ENCODE peak calls at places on chromosomes 16 and 17, in five cellular contexts. O, P, Y, A and D are unnamed samples.

GRCh38 chr17:700504-701094 is 14.0 kb downstream of the VPS53 start:
- DNase-seq in O (peak; percentile 49), P (no peak), Y (no peak), A (no peak), D (peak; percentile 53)

GRCh38 chr17:1002771-1003555 is 6.0 kb downstream of the TIMM22 start:
- DNase-seq in O (peak; percentile 73), P (no peak), Y (no peak), A (no peak), D (peak; percentile 89)

GRCh38 chr16:53844796-53845195 is 140.8 kb downstream of the FTO start:
- DNase-seq in O (no peak), P (no peak), Y (no peak), A (no peak), D (no peak)

GRCh38 chr16:69286941-69287713 is 24.0 kb upstream of the VPS4A start:
- DNase-seq in O (peak; percentile 87), P (no peak), Y (peak; percentile 18), A (no peak), D (peak; percentile 78)

GRCh38 chr16:87132361-87133014 is 184.7 kb downstream of the C16orf95 start:
- DNase-seq in O (peak; percentile 23), P (no peak), Y (peak; percentile 57), A (no peak), D (peak; percentile 60)

GRCh38 chr17:35167666-35168065 is 20.0 kb downstream of the UNC45B start:
- DNase-seq in O (peak; percentile 27), P (no peak), Y (no peak), A (no peak), D (peak; percentile 62)

GRCh38 chr17:7560172-7561027 is 1.3 kb upstream of the SENP3 start:
- DNase-seq in O (peak; percentile 72), P (peak; percentile 94), Y (peak; percentile 67), A (no peak), D (peak; percentile 49)

GRCh38 chr16:35798885-35799426 is 2339.5 kb downstream of the TP53TG3F start:
- DNase-seq in O (no peak), P (no peak), Y (no peak), A (no peak), D (no peak)

GRCh38 chr16:61237804-61238485 is 798.3 kb downstream of the CDH8 start:
- DNase-seq in O (no peak), P (no peak), Y (no peak), A (no peak), D (no peak)

GRCh38 chr16:25823891-25824290 is 132.1 kb downstream of the HS3ST4 start:
- DNase-seq in O (no peak), P (no peak), Y (no peak), A (no peak), D (no peak)

GRCh38 chr17:41692722-41693521 is 4.2 kb downstream of the EIF1 start:
- DNase-seq in O (peak; percentile 62), P (no peak), Y (no peak), A (no peak), D (peak; percentile 33)

GRCh38 chr16:8355714-8356113 is 234.6 kb downstream of the TMEM114 start:
- DNase-seq in O (no peak), P (no peak), Y (no peak), A (no peak), D (no peak)

GRCh38 chr16:69311533-69312388 is 611 bp downstream of the VPS4A start:
- DNase-seq in O (peak; percentile 50), P (peak; percentile 73), Y (peak; percentile 27), A (no peak), D (no peak)

GRCh38 chr16:17845031-17845430 is 374.3 kb upstream of the XYLT1 start:
- DNase-seq in O (no peak), P (no peak), Y (no peak), A (no peak), D (no peak)

GRCh38 chr17:75271955-75272847 is 1.2 kb upstream of the MIF4GD start:
- DNase-seq in O (no peak), P (peak; percentile 52), Y (no peak), A (no peak), D (peak; percentile 65)

GRCh38 chr16:69669577-69669976 is 56.8 kb downstream of the NQO1 start:
- DNase-seq in O (no peak), P (no peak), Y (no peak), A (no peak), D (no peak)

GRCh38 chr17:49494937-49495841 is at the start of gene NGFR:
- DNase-seq in O (peak; percentile 36), P (peak; percentile 82), Y (peak; percentile 71), A (no peak), D (peak; percentile 13)

GRCh38 chr17:67063146-67063545 is 18.8 kb downstream of the CACNG1 start:
- DNase-seq in O (no peak), P (peak; percentile 20), Y (no peak), A (no peak), D (peak; percentile 61)

GRCh38 chr17:27398691-27399090 is 57.6 kb upstream of the KSR1 start:
- DNase-seq in O (no peak), P (no peak), Y (no peak), A (no peak), D (no peak)

GRCh38 chr17:72034000-72034399 is 86.8 kb upstream of the SOX9 start:
- DNase-seq in O (no peak), P (no peak), Y (no peak), A (no peak), D (no peak)

GRCh38 chr16:87317766-87318121 is 552 bp upstream of the C16orf95 start:
- DNase-seq in O (peak; percentile 72), P (no peak), Y (no peak), A (no peak), D (peak; percentile 50)

GRCh38 chr16:68200120-68200783 is 35.7 kb downstream of the ESRP2 start:
- DNase-seq in O (peak; percentile 48), P (no peak), Y (no peak), A (no peak), D (peak; percentile 71)

GRCh38 chr17:61064087-61064951 is 335.3 kb upstream of the TBX2 start:
- DNase-seq in O (peak; percentile 47), P (no peak), Y (no peak), A (no peak), D (no peak)

GRCh38 chr16:76277099-76278030 is at the start of gene CNTNAP4:
- DNase-seq in O (no peak), P (peak; percentile 50), Y (no peak), A (no peak), D (no peak)

GRCh38 chr16:23587726-23588125 is 8.4 kb downstream of the NDUFAB1 start:
- DNase-seq in O (peak; percentile 15), P (no peak), Y (no peak), A (no peak), D (peak; percentile 96)

GRCh38 chr16:15518412-15519351 is 84.3 kb downstream of the BMERB1 start:
- DNase-seq in O (peak; percentile 71), P (no peak), Y (no peak), A (no peak), D (peak; percentile 76)

GRCh38 chr17:79981090-79981489 is 54.6 kb downstream of the TBC1D16 start:
- DNase-seq in O (no peak), P (peak; percentile 20), Y (no peak), A (no peak), D (no peak)

GRCh38 chr17:77356690-77357201 is 216.0 kb downstream of the SEC14L1 start:
- DNase-seq in O (no peak), P (no peak), Y (no peak), A (no peak), D (no peak)

GRCh38 chr16:69166946-69167930 is 19.7 kb upstream of the SNTB2 start:
- DNase-seq in O (no peak), P (no peak), Y (no peak), A (no peak), D (peak; percentile 65)

GRCh38 chr16:31008154-31008950 is 2.1 kb downstream of the STX1B start:
- DNase-seq in O (peak; percentile 62), P (no peak), Y (no peak), A (no peak), D (peak; percentile 91)

GRCh38 chr17:35812456-35812855 is 3.2 kb downstream of the TAF15 start:
- DNase-seq in O (no peak), P (no peak), Y (no peak), A (no peak), D (no peak)

GRCh38 chr16:66127459-66128362 is 238.8 kb upstream of the CDH5 start:
- DNase-seq in O (no peak), P (peak; percentile 48), Y (no peak), A (no peak), D (no peak)

GRCh38 chr17:41308251-41308917 is 725 bp downstream of the KRTAP16-1 start:
- DNase-seq in O (no peak), P (no peak), Y (no peak), A (no peak), D (no peak)

GRCh38 chr16:19166500-19166899 is 1.5 kb upstream of the SYT17 start:
- DNase-seq in O (no peak), P (no peak), Y (no peak), A (no peak), D (no peak)

GRCh38 chr16:49019826-49020401 is 261.7 kb downstream of the CBLN1 start:
- DNase-seq in O (no peak), P (no peak), Y (no peak), A (no peak), D (no peak)

GRCh38 chr17:57580055-57580739 is 164.9 kb downstream of the CCDC182 start:
- DNase-seq in O (no peak), P (no peak), Y (no peak), A (no peak), D (no peak)

GRCh38 chr17:17993852-17994251 is 21.2 kb downstream of the DRC3 start:
- DNase-seq in O (no peak), P (no peak), Y (no peak), A (no peak), D (no peak)
- H3K14ac ChIP-seq in O (no peak overlapping the region), P (no peak overlapping the region), Y (peak overlapping the region; percentile 0), A (no peak overlapping the region), D (no peak overlapping the region)

GRCh38 chr16:62950351-62950750 is 914.1 kb upstream of the CDH8 start:
- DNase-seq in O (no peak), P (no peak), Y (no peak), A (no peak), D (no peak)

GRCh38 chr16:62955033-62955349 is 918.8 kb upstream of the CDH8 start:
- DNase-seq in O (no peak), P (no peak), Y (no peak), A (no peak), D (no peak)

GRCh38 chr16:62954144-62955032 is 918.1 kb upstream of the CDH8 start:
- DNase-seq in O (no peak), P (no peak), Y (peak; percentile 40), A (no peak), D (no peak)
- H2BK15ac ChIP-seq in O (no peak overlapping the region), P (no peak overlapping the region), Y (no peak overlapping the region), A (no peak overlapping the region), D (no peak overlapping the region)

GRCh38 chr17:28572294-28573099 is 1.2 kb upstream of the PIGS start:
- DNase-seq in O (no peak), P (no peak), Y (no peak), A (no peak), D (no peak)
- H3K14ac ChIP-seq in O (no peak overlapping the region), P (no peak overlapping the region), Y (no peak overlapping the region), A (no peak overlapping the region), D (no peak overlapping the region)

DNA sequence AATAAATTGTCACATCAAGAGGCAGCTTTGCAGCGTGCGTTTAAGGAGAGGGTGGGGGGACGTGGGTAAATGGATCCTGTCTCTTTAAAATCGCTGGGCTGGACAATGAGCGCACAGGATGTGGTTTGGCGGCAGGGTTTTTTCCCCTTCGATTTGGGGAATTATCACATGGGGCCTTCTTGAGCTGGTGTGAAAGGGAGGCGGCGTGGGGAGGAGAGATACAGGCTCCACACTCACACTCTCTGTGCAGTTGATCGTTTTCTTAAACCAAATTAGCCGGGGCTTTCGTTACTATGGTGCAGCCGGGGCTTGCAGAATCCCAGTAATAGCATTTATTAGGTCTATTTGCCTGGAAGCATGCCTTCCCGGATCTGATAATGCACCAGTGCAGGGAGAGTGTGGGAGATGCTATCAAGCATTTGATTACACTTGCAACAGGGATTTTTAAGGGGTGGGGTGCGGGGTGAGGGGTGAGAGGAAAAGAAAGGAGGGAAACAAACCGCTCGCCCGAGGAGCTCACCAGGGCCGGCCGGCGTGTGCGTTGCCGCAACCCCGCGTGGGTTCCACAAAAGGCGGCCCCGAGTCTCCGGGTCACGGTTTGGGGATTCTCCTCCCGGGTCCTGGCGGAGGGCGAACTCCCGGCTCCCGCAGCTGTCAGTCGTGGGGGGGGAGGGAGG is 58.9 kb upstream of the GSE1 start:
- DNase-seq in O (peak; percentile 94), P (no peak), Y (peak; percentile 54), A (no peak), D (peak; percentile 80)
- H2BK15ac ChIP-seq in O (peak overlapping the region; percentile 96), P (no peak overlapping the region), Y (peak overlapping the region; percentile 32), A (no peak overlapping the region), D (peak overlapping the region; percentile 33)